ENCODE peak calls at places on chromosome 22, in four cellular contexts. H is GM23248, G is left kidney, J is T47D. W is an unnamed sample.

GRCh38 chr22:19419464-19420178 is 11.9 kb downstream of the HIRA start:
- DNase-seq in H (no peak), G (no peak), J (no peak), W (no peak)

GRCh38 chr22:27074016-27074415 is 416.6 kb downstream of the MIAT start:
- DNase-seq in H (no peak), G (no peak), J (no peak), W (no peak)

GRCh38 chr22:33361581-33361980 is 303.4 kb upstream of the SYN3 start:
- DNase-seq in H (peak; percentile 59), G (no peak), J (peak; percentile 2), W (no peak)

GRCh38 chr22:42933783-42934144 is 76.7 kb upstream of the ARFGAP3 start:
- DNase-seq in H (peak; percentile 97), G (peak; percentile 36), J (peak; percentile 19), W (no peak)

GRCh38 chr22:50274311-50274710 is 4.1 kb upstream of the MAPK11 start:
- DNase-seq in H (peak; percentile 71), G (peak; percentile 76), J (peak; percentile 77), W (no peak)

GRCh38 chr22:25019427-25020184 is 67.1 kb downstream of the KIAA1671 start:
- DNase-seq in H (no peak), G (no peak), J (no peak), W (no peak)

GRCh38 chr22:28882545-28882877 is 861 bp upstream of the ZNRF3 start:
- DNase-seq in H (peak; percentile 63), G (peak; percentile 73), J (no peak), W (no peak)

GRCh38 chr22:28027453-28028448 is 108.7 kb upstream of the PITPNB start:
- DNase-seq in H (no peak), G (peak; percentile 91), J (no peak), W (no peak)

GRCh38 chr22:44155115-44155514 is 25.6 kb upstream of the PARVG start:
- DNase-seq in H (no peak), G (no peak), J (no peak), W (no peak)

GRCh38 chr22:37443086-37443485 is 15.8 kb upstream of the ELFN2 start:
- DNase-seq in H (no peak), G (no peak), J (no peak), W (no peak)

GRCh38 chr22:49278357-49278756 is 549.3 kb downstream of the BRD1 start:
- DNase-seq in H (no peak), G (peak; percentile 88), J (no peak), W (no peak)

GRCh38 chr22:39216143-39216490 is 28.7 kb downstream of the PDGFB start:
- DNase-seq in H (no peak), G (no peak), J (no peak), W (no peak)

GRCh38 chr22:20549232-20549841 is 41.9 kb downstream of the MED15 start:
- DNase-seq in H (no peak), G (peak; percentile 85), J (no peak), W (no peak)

GRCh38 chr22:46688949-46689348 is 49.1 kb downstream of the CERK start:
- DNase-seq in H (no peak), G (no peak), J (no peak), W (no peak)

GRCh38 chr22:25062378-25063095 is 110.0 kb downstream of the KIAA1671 start:
- DNase-seq in H (no peak), G (no peak), J (no peak), W (no peak)

GRCh38 chr22:36379593-36380361 is 8.0 kb downstream of the MYH9 start:
- DNase-seq in H (peak; percentile 18), G (no peak), J (no peak), W (no peak)

GRCh38 chr22:42321908-42322561 is 51.6 kb upstream of the TCF20 start:
- DNase-seq in H (no peak), G (peak; percentile 81), J (no peak), W (no peak)

GRCh38 chr22:32999039-32999861 is 58.9 kb downstream of the SYN3 start:
- DNase-seq in H (no peak), G (no peak), J (no peak), W (no peak)

GRCh38 chr22:21628386-21629261 is 1.2 kb downstream of the YDJC start:
- DNase-seq in H (no peak), G (no peak), J (no peak), W (no peak)

GRCh38 chr22:49676783-49677494 is 150.7 kb downstream of the BRD1 start:
- DNase-seq in H (no peak), G (no peak), J (no peak), W (no peak)

GRCh38 chr22:45843030-45843429 is 133.9 kb downstream of the WNT7B start:
- DNase-seq in H (no peak), G (no peak), J (no peak), W (no peak)

GRCh38 chr22:27970596-27971220 is 51.7 kb upstream of the PITPNB start:
- DNase-seq in H (no peak), G (no peak), J (no peak), W (no peak)

GRCh38 chr22:48673806-48674500 is 1153.7 kb downstream of the BRD1 start:
- DNase-seq in H (no peak), G (no peak), J (no peak), W (no peak)

GRCh38 chr22:35705141-35705540 is 12.5 kb upstream of the APOL5 start:
- DNase-seq in H (peak; percentile 89), G (no peak), J (no peak), W (no peak)

GRCh38 chr22:37675930-37676571 is 615 bp downstream of the LGALS1 start:
- DNase-seq in H (peak; percentile 68), G (no peak), J (peak; percentile 58), W (no peak)

GRCh38 chr22:40004836-40005235 is 10.1 kb downstream of the FAM83F start:
- DNase-seq in H (no peak), G (no peak), J (no peak), W (no peak)

GRCh38 chr22:27046126-27046525 is 388.7 kb downstream of the MIAT start:
- DNase-seq in H (no peak), G (no peak), J (peak; percentile 56), W (no peak)

GRCh38 chr22:17777005-17777716 is 2.9 kb upstream of the BID start:
- DNase-seq in H (no peak), G (no peak), J (no peak), W (no peak)

GRCh38 chr22:33063611-33064010 is 5.4 kb upstream of the SYN3 start:
- DNase-seq in H (no peak), G (no peak), J (no peak), W (no peak)

GRCh38 chr22:35630387-35630793 is 13.3 kb upstream of the MB start:
- DNase-seq in H (peak; percentile 78), G (peak; percentile 50), J (peak; percentile 83), W (peak; percentile 35)

GRCh38 chr22:50185384-50186087 is at the start of gene TRABD:
- DNase-seq in H (peak; percentile 96), G (peak; percentile 96), J (peak; percentile 87), W (peak; percentile 92)

GRCh38 chr22:32754413-32755041 is 47.0 kb upstream of the TIMP3 start:
- DNase-seq in H (peak; percentile 70), G (no peak), J (no peak), W (peak; percentile 77)

GRCh38 chr22:49663311-49663711 is 164.4 kb downstream of the BRD1 start:
- DNase-seq in H (no peak), G (no peak), J (no peak), W (no peak)

GRCh38 chr22:29820941-29821789 is 16.9 kb downstream of the ASCC2 start:
- DNase-seq in H (peak; percentile 83), G (no peak), J (peak; percentile 95), W (peak; percentile 39)

GRCh38 chr22:24728790-24729637 is 45.5 kb downstream of the PIWIL3 start:
- DNase-seq in H (no peak), G (peak; percentile 67), J (no peak), W (peak; percentile 74)

GRCh38 chr22:33520904-33521780 is 399.1 kb downstream of the LARGE1 start:
- DNase-seq in H (no peak), G (no peak), J (no peak), W (no peak)

W was measured in Caco-2.